ENCODE peak calls at places on chromosomes 16 and 17, in five cellular contexts. One of them, this sample, is unnamed.

GRCh38 chr17:64004903-64005733 is 7.0 kb downstream of the PRR29 start:
- DNase-seq in HCT116: no peak
- DNase-seq in K562: no peak
- DNase-seq in endothelial cell of umbilical vein: no peak
- DNase-seq in GM12878: no peak
- DNase-seq in this sample: no peak

GRCh38 chr17:17391575-17392370 is 85.0 kb upstream of the MED9 start:
- DNase-seq in HCT116: no peak
- DNase-seq in GM12878: peak
- DNase-seq in K562: no peak
- DNase-seq in endothelial cell of umbilical vein: no peak
- DNase-seq in this sample: no peak

GRCh38 chr17:180380-181212 is 854 bp downstream of the DOC2B start:
- DNase-seq in GM12878: no peak
- DNase-seq in endothelial cell of umbilical vein: no peak
- DNase-seq in HCT116: no peak
- DNase-seq in K562: no peak
- DNase-seq in this sample: no peak

GRCh38 chr17:73231363-73231762 is 30.3 kb downstream of the CPSF4L start:
- DNase-seq in GM12878: no peak
- DNase-seq in K562: no peak
- DNase-seq in HCT116: no peak
- DNase-seq in endothelial cell of umbilical vein: peak
- DNase-seq in this sample: no peak

GRCh38 chr17:18258356-18259038 is at the start of gene FLII:
- DNase-seq in GM12878: no peak
- DNase-seq in K562: peak
- DNase-seq in endothelial cell of umbilical vein: peak
- DNase-seq in HCT116: no peak
- DNase-seq in this sample: no peak

GRCh38 chr17:9356488-9356911 is 219.1 kb downstream of the STX8 start:
- DNase-seq in HCT116: no peak
- DNase-seq in GM12878: no peak
- DNase-seq in K562: no peak
- DNase-seq in endothelial cell of umbilical vein: no peak
- DNase-seq in this sample: no peak

GRCh38 chr16:57619606-57620315 is 8.7 kb upstream of the ADGRG1 start:
- DNase-seq in endothelial cell of umbilical vein: no peak
- DNase-seq in GM12878: no peak
- DNase-seq in HCT116: no peak
- DNase-seq in K562: no peak
- DNase-seq in this sample: no peak

GRCh38 chr16:78505544-78506371 is 406.3 kb downstream of the WWOX start:
- DNase-seq in endothelial cell of umbilical vein: no peak
- DNase-seq in GM12878: no peak
- DNase-seq in HCT116: no peak
- DNase-seq in K562: no peak
- DNase-seq in this sample: no peak

GRCh38 chr17:14307560-14308024 is 6.7 kb downstream of the HS3ST3B1 start:
- DNase-seq in GM12878: no peak
- DNase-seq in K562: no peak
- DNase-seq in endothelial cell of umbilical vein: no peak
- DNase-seq in HCT116: no peak
- DNase-seq in this sample: no peak

GRCh38 chr16:47965439-47965838 is 190.4 kb downstream of the ABCC12 start:
- DNase-seq in GM12878: no peak
- DNase-seq in endothelial cell of umbilical vein: no peak
- DNase-seq in HCT116: no peak
- DNase-seq in K562: no peak
- DNase-seq in this sample: no peak

DNA sequence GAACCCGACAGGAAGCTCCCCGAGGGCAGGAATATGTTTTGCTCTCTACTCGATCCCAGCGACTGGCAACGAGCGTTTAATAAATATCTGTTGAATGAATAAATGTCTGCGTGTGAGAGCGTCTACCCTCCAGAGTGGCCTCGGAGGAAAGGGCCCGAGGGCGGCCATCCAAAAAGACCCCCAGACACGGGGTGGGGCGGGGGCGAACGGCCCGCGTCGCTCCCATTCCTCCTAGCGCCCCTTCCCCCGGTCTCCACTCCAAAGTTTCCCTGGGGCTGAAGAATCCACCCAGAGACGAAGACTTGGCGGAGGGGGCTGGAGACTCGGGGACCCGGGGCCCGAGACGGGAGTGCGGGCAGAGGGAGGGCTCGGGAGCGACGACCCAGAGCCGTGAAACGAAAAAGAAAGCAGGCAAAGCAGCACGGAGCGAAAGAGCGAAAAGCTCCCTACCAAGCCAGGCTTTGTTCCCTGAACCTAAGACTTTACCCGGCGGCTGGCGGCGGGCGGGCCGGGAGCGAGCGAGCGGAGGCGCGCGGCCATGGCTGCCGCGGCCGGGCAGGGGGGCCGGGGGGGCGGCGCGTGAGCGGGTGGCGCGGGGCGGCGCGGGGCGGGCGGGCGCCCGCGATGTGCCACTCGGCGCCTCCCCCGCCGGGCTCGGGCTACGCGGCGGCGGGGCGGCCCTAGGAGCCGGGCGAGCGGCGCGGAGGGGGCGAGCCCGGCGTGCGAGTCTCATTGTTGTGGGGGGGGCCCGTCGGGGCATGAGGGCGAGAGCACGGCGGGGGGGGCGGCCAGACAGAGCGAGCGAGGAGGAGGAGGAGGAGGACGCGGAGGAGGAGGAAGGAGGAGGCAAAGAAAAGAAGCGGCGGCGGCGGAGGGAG is at the start of gene MLLT6:
- DNase-seq in HCT116: no peak
- DNase-seq in K562: peak
- DNase-seq in GM12878: no peak
- DNase-seq in endothelial cell of umbilical vein: peak
- DNase-seq in this sample: no peak
- H3K9ac ChIP-seq in HCT116: peak
- H3K9ac ChIP-seq in K562: peak
- H3K9ac ChIP-seq in GM12878: peak
- H3K9ac ChIP-seq in endothelial cell of umbilical vein: peak
- H3K9ac ChIP-seq in this sample: peak

GRCh38 chr16:4403133-4403949 is 13.1 kb downstream of the CORO7 start:
- DNase-seq in endothelial cell of umbilical vein: no peak
- DNase-seq in GM12878: no peak
- DNase-seq in HCT116: no peak
- DNase-seq in K562: no peak
- DNase-seq in this sample: no peak

GRCh38 chr16:4404967-4405696 is 11.3 kb downstream of the CORO7 start:
- DNase-seq in HCT116: no peak
- DNase-seq in endothelial cell of umbilical vein: no peak
- DNase-seq in K562: no peak
- DNase-seq in GM12878: no peak
- DNase-seq in this sample: no peak

GRCh38 chr16:4401510-4401909 is 14.9 kb downstream of the CORO7 start:
- DNase-seq in K562: no peak
- DNase-seq in HCT116: no peak
- DNase-seq in endothelial cell of umbilical vein: no peak
- DNase-seq in GM12878: no peak
- DNase-seq in this sample: no peak

GRCh38 chr16:4402439-4403132 is 13.8 kb downstream of the CORO7 start:
- DNase-seq in K562: peak
- DNase-seq in endothelial cell of umbilical vein: peak
- DNase-seq in HCT116: peak
- DNase-seq in GM12878: no peak
- DNase-seq in this sample: no peak

DNA sequence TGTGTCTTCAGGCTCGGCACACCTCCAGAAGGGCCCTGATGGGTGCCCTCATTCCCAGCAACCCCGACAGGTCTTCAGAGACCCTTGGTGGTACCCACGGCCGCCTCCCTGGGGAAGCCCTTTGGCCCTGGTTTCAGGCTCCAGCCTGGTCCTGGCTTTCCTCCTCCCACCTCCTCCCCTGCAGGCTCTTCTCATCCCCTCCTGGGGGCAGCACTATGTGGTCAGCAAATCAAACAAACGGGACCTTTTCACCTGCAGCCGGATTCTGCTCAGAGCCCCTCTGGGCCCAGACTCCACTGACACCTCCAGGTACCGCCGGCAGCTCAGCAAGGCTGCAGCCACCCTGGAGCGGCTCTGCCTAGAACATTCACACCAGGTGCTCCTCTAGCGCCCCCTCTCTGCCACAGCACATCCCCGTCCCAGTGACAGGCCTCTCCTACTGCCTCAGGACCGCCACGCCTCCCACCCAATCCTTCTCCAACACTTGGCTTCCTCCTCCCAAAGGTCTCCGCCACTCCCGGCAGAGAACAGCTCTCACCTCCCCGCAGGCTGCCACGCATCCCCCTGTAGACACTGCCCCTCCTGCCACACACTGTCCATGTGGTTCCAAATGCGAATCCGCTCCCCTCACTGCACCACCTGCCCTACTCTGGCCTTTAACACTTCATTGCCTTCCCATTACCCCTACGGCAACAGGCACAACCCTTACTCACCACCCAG is 12.0 kb downstream of the CORO7 start:
- DNase-seq in GM12878: no peak
- DNase-seq in K562: peak
- DNase-seq in endothelial cell of umbilical vein: peak
- DNase-seq in HCT116: no peak
- DNase-seq in this sample: no peak
- TF ChIP-seq POLR2AphosphoS5 in GM12878: peak
- TF ChIP-seq POLR2AphosphoS5 in K562: no peak
- TF ChIP-seq POLR2AphosphoS5 in endothelial cell of umbilical vein: no peak
- TF ChIP-seq POLR2AphosphoS5 in HCT116: no peak
- TF ChIP-seq POLR2AphosphoS5 in this sample: no peak

GRCh38 chr17:40730974-40731373 is 24.2 kb downstream of the KRT25 start:
- DNase-seq in endothelial cell of umbilical vein: no peak
- DNase-seq in HCT116: no peak
- DNase-seq in GM12878: no peak
- DNase-seq in K562: no peak
- DNase-seq in this sample: no peak
- H3K9ac ChIP-seq in endothelial cell of umbilical vein: no peak
- H3K9ac ChIP-seq in HCT116: no peak
- H3K9ac ChIP-seq in GM12878: no peak
- H3K9ac ChIP-seq in K562: no peak
- H3K9ac ChIP-seq in this sample: no peak

DNA sequence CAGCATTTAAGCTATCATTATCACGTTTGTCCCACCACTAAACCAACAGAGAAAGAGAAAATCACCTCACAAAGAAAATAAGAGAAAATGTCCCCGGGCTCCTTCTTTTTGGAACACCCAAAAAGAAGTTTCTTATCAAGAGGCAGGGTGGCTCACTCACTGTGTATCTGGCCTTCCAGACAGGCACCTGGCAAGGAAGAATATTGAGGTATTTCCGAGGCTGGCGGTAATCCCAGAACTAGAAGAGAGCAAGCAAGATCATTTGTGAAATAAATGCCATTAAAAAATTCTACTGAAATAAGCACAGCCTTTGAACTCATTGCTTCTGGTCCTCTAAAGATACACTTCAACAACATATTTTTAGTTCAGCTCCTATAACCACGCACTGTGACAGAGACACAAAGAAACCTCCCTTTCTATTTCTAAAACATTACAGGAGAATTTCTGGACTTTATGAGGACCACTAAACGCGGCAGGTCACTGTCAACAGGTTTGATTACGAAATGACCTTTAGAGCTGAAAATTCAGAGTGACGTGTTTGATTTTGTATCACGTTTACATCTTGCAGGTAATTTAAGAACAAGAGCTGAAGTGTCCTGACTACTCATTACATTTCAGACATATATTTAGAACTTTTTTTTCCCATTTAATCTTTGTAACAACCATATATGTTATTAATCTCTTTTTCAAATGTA is 61.0 kb downstream of the WDR59 start:
- DNase-seq in K562: no peak
- DNase-seq in endothelial cell of umbilical vein: no peak
- DNase-seq in HCT116: no peak
- DNase-seq in GM12878: no peak
- DNase-seq in this sample: no peak
- TF ChIP-seq POLR2AphosphoS5 in K562: no peak
- TF ChIP-seq POLR2AphosphoS5 in endothelial cell of umbilical vein: no peak
- TF ChIP-seq POLR2AphosphoS5 in HCT116: no peak
- TF ChIP-seq POLR2AphosphoS5 in GM12878: no peak
- TF ChIP-seq POLR2AphosphoS5 in this sample: no peak

DNA sequence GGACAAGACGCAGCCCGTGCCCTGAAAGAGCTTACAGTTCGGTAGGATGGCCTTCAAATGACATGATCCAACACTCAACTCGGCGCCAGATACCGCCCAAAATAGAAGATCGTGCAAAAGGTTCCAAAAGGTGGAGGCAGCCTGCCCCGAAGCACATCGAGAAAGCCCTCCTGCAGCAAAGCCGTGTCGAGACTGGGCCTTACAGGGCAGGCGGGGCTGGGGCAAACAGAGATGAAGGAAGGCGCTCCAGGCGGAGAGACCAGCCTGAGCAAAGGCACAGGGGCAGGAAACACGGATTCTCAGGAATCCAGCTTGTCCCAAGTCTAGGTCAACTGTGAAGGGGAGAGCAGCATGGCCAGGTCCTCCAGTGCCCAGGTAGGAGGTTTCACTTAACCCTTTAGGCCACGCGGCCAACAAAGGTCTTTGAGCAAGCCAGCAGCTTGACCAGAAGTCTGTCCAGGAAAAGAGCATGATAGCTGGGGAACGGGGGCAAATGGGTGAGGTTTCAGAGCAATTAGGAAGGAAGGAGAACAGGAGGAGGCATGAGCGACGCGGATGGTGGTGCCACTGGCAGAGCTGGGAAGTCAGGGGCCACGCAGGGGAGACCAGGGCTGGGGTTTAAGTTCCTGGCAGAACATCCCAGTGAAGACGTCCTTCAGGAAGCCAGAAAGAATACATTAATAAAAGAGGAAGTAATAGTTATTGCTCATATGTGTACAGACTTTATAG is 21.2 kb upstream of the EIF1 start:
- DNase-seq in K562: peak
- DNase-seq in GM12878: no peak
- DNase-seq in HCT116: no peak
- DNase-seq in endothelial cell of umbilical vein: no peak
- DNase-seq in this sample: no peak
- H3K9ac ChIP-seq in K562: peak
- H3K9ac ChIP-seq in GM12878: peak
- H3K9ac ChIP-seq in HCT116: peak
- H3K9ac ChIP-seq in endothelial cell of umbilical vein: no peak
- H3K9ac ChIP-seq in this sample: peak

This sample was measured in SK-N-MC.